ENCODE peak calls at places on chromosomes 4 and X, in eight cellular contexts. F, U, K, J, O, Y, C and G are unnamed samples.

GRCh38 chr4:142274137-142274536 is 572.0 kb downstream of the INPP4B start:
- DNase-seq in O (no peak), F (no peak), U (no peak), C (no peak), Y (no peak), J (peak; percentile 70), K (no peak), G (no peak)

GRCh38 chrX:143306991-143307965 is 210.0 kb downstream of the SPANXN3 start:
- DNase-seq in C (no peak), U (no peak), J (no peak), O (no peak), K (peak; percentile 67), F (no peak), Y (no peak), G (no peak)

GRCh38 chrX:134431894-134432293 is 28.1 kb upstream of the HPRT1 start:
- DNase-seq in K (no peak), F (no peak), O (no peak), Y (no peak), J (peak; percentile 72), U (no peak), C (no peak), G (no peak)

GRCh38 chr4:13415068-13415785 is 68.9 kb downstream of the RAB28 start:
- DNase-seq in C (no peak), Y (no peak), O (no peak), F (no peak), J (no peak), U (no peak), K (no peak), G (no peak)

GRCh38 chr4:102826890-102827673 is at the start of gene UBE2D3:
- DNase-seq in J (peak; percentile 98), O (peak; percentile 78), C (peak; percentile 99), K (peak; percentile 95), Y (peak; percentile 94), F (peak; percentile 92), U (peak; percentile 99), G (no peak)

GRCh38 chrX:150185766-150186165 is 177.4 kb upstream of the MAMLD1 start:
- DNase-seq in Y (no peak), C (no peak), J (no peak), F (no peak), U (no peak), O (no peak), K (no peak), G (no peak)

GRCh38 chrX:38860106-38861013 is 59.1 kb downstream of the MID1IP1 start:
- DNase-seq in C (no peak), K (no peak), Y (no peak), O (no peak), U (no peak), J (no peak), F (no peak), G (no peak)

GRCh38 chr4:57051100-57051499 is 59.1 kb downstream of the IGFBP7 start:
- DNase-seq in U (no peak), J (peak; percentile 69), C (no peak), O (no peak), K (no peak), Y (no peak), F (no peak), G (no peak)

GRCh38 chrX:33211356-33212254 is at the start of gene DMD:
- DNase-seq in F (no peak), O (no peak), U (peak; percentile 39), K (peak; percentile 13), Y (no peak), C (no peak), J (peak; percentile 93), G (no peak)

GRCh38 chr4:88320780-88321373 is 36.5 kb upstream of the PPM1K start:
- DNase-seq in F (no peak), C (peak; percentile 62), J (no peak), K (peak; percentile 23), Y (no peak), U (no peak), O (no peak), G (no peak)

GRCh38 chr4:151652841-151653547 is 107.8 kb downstream of the GATB start:
- DNase-seq in J (peak; percentile 39), O (no peak), K (no peak), F (no peak), Y (no peak), U (no peak), C (no peak), G (no peak)

GRCh38 chr4:182219400-182219799 is 23.8 kb upstream of the TENM3 start:
- DNase-seq in K (no peak), C (no peak), Y (no peak), U (no peak), F (no peak), O (no peak), J (no peak), G (no peak)

GRCh38 chrX:100883654-100884053 is 9.5 kb upstream of the NOX1 start:
- DNase-seq in O (no peak), F (no peak), K (no peak), C (no peak), J (no peak), Y (no peak), U (no peak), G (no peak)

GRCh38 chr4:181548873-181549541 is 694.2 kb upstream of the TENM3 start:
- DNase-seq in C (no peak), Y (no peak), O (no peak), J (peak; percentile 94), U (no peak), F (no peak), K (no peak), G (no peak)

GRCh38 chr4:86531440-86531839 is 62.7 kb upstream of the PTPN13 start:
- DNase-seq in Y (no peak), O (no peak), K (no peak), F (no peak), J (no peak), C (no peak), U (no peak), G (no peak)

GRCh38 chr4:62644372-62644771 is 1444.2 kb downstream of the ADGRL3 start:
- DNase-seq in K (peak; percentile 61), J (peak; percentile 62), O (no peak), C (no peak), F (no peak), Y (peak; percentile 18), U (no peak), G (no peak)

GRCh38 chrX:3226087-3226486 is 120.4 kb downstream of the MXRA5 start:
- DNase-seq in F (no peak), O (no peak), U (no peak), K (no peak), Y (no peak), J (no peak), C (no peak), G (no peak)

GRCh38 chr4:148962539-148963290 is 520.5 kb upstream of the NR3C2 start:
- DNase-seq in J (peak; percentile 81), U (no peak), C (no peak), K (no peak), Y (no peak), F (no peak), O (no peak), G (no peak)

GRCh38 chrX:79604364-79604763 is 237.2 kb upstream of the ITM2A start:
- DNase-seq in O (no peak), U (no peak), Y (no peak), J (no peak), C (no peak), F (no peak), K (peak; percentile 19), G (no peak)

GRCh38 chr4:67575232-67575888 is 16.8 kb downstream of the STAP1 start:
- DNase-seq in K (no peak), U (no peak), C (peak; percentile 64), J (no peak), O (no peak), Y (no peak), F (no peak), G (no peak)

DNA sequence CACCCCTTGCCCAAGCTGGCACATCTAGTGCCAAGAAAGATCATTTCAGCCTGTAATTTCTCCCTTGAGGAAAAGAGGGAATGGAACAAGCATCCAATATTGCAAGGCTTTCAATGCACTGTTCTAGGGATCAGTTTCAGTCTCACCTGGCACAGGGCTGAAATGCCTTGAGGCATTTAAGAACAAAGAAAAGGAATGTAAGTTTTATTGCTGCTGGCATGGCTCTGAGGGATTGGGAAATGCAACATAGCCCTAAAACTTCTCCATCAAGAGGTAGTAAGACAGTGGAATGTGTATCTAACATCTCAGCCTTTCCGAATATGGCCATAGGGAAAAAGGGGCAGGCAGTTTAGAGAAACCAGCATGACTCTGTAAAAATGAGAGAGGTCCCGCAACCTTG is 732.6 kb upstream of the LCORL start:
- DNase-seq in U (no peak), Y (no peak), O (no peak), K (no peak), J (no peak), F (no peak), C (no peak), G (no peak)
- TF ChIP-seq CTCF in U (no peak), Y (no peak), O (no peak), K (no peak), J (no peak), F (no peak), C (no peak), G (no peak)

DNA sequence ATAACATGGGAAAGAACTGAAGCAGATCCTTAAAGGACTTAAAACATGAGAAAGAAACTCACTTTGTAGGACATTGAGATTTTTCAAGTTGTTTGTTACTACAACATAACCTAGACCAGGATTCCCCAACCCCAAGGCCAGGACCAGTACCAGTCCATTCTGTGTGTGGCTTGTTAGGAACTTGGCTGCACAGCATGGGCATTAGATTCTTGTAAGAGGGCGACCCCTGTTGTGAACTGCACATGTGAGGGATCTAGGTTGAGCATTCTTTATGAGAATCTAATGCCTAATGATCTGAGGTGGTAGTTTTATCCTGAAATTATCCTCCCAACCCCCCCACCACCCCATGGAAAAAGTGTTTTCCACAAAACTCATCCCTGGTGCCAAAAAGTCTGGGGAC is 566.1 kb downstream of the KCTD8 start:
- DNase-seq in F (no peak), C (no peak), J (no peak), U (no peak), O (no peak), K (no peak), Y (no peak), G (no peak)
- TF ChIP-seq CTCF in F (no peak), C (peak; percentile 23), J (no peak), U (no peak), O (no peak), K (no peak), Y (no peak), G (no peak)

GRCh38 chr4:21790437-21791029 is 158.0 kb downstream of the KCNIP4 start:
- DNase-seq in U (no peak), J (peak; percentile 80), Y (no peak), F (no peak), O (peak; percentile 3), K (no peak), C (no peak), G (no peak)
- TF ChIP-seq CTCF in U (peak; percentile 27), J (peak; percentile 23), Y (peak; percentile 94), F (no peak), O (peak; percentile 73), K (no peak), C (peak; percentile 27), G (peak; percentile 58)

DNA sequence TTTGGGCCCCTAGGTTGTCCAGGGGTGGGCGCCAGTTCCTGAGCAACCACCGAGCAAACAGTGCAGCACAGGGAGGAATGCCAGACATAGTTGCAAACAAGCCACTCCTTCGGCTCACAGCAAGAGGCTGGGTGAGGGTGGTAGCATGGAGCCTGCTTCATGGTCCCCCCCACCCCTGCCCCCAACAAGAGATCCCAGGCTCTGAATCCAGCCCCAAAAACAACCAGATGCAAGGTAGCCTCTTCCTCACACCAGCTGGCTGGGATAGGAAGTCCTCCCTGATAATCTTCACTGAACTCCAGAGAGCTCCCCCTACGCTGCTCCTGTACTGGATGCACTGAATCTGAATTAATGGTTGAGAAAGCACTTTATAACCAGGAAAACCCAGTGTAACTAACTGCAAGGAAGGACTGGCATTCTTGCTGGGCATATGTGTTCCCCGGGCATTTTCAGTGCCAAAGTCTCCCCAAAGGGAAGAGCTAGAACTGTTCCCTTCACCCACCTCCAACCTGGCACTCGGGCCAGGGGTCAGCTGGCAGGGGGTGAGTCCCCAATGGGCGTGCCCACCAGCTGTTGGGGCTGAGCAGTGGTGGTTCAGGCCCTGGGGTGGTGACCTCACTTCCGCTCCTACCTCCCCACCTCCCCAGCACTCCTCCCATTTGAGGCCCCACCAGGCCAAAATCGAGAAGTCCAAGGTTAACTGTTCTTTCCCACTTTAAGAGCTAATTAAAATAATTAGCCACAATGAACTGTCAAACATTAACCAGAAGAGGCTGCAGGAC is 1.5 kb downstream of the ELF4 start:
- DNase-seq in U (peak; percentile 85), F (no peak), K (peak; percentile 67), J (peak; percentile 26), Y (no peak), O (peak; percentile 36), C (peak; percentile 48), G (no peak)
- TF ChIP-seq CTCF in U (no peak), F (no peak), K (no peak), J (peak; percentile 6), Y (no peak), O (no peak), C (no peak), G (no peak)